ENCODE peak calls at places on chromosomes 4 and X, in nine cellular contexts. One of them, this sample, is unnamed.

GRCh38 chr4:72858328-72858727 is 211.2 kb downstream of the COX18 start:
- DNase-seq in iPS-NIHi11: no peak
- DNase-seq in memory B cell: no peak
- DNase-seq in AG10803: peak
- DNase-seq in HTR-8/SVneo: peak
- DNase-seq in Daoy: peak
- DNase-seq in breast epithelium: no peak
- DNase-seq in NCI-H1694: no peak
- DNase-seq in renal cortical epithelial cell: peak
- DNase-seq in this sample: no peak

GRCh38 chr4:97374526-97374925 is 768.8 kb downstream of the STPG2 start:
- DNase-seq in renal cortical epithelial cell: peak
- DNase-seq in Daoy: no peak
- DNase-seq in memory B cell: no peak
- DNase-seq in breast epithelium: no peak
- DNase-seq in NCI-H1694: no peak
- DNase-seq in AG10803: no peak
- DNase-seq in HTR-8/SVneo: no peak
- DNase-seq in iPS-NIHi11: no peak
- DNase-seq in this sample: no peak

GRCh38 chrX:41033299-41033698 is 51.9 kb upstream of the USP9X start:
- DNase-seq in renal cortical epithelial cell: no peak
- DNase-seq in Daoy: no peak
- DNase-seq in HTR-8/SVneo: no peak
- DNase-seq in AG10803: peak
- DNase-seq in memory B cell: no peak
- DNase-seq in breast epithelium: no peak
- DNase-seq in NCI-H1694: no peak
- DNase-seq in iPS-NIHi11: no peak
- DNase-seq in this sample: no peak

GRCh38 chrX:26783512-26784225 is 567.7 kb downstream of the MAGEB5 start:
- DNase-seq in memory B cell: no peak
- DNase-seq in renal cortical epithelial cell: peak
- DNase-seq in breast epithelium: no peak
- DNase-seq in NCI-H1694: peak
- DNase-seq in HTR-8/SVneo: peak
- DNase-seq in Daoy: no peak
- DNase-seq in AG10803: peak
- DNase-seq in iPS-NIHi11: peak
- DNase-seq in this sample: no peak

GRCh38 chr4:24511371-24512063 is 72.8 kb downstream of the DHX15 start:
- DNase-seq in iPS-NIHi11: peak
- DNase-seq in AG10803: peak
- DNase-seq in NCI-H1694: no peak
- DNase-seq in renal cortical epithelial cell: no peak
- DNase-seq in memory B cell: no peak
- DNase-seq in HTR-8/SVneo: no peak
- DNase-seq in Daoy: no peak
- DNase-seq in breast epithelium: no peak
- DNase-seq in this sample: no peak

GRCh38 chr4:142045996-142046395 is 409.6 kb downstream of the IL15 start:
- DNase-seq in HTR-8/SVneo: no peak
- DNase-seq in memory B cell: no peak
- DNase-seq in Daoy: no peak
- DNase-seq in NCI-H1694: no peak
- DNase-seq in breast epithelium: no peak
- DNase-seq in renal cortical epithelial cell: no peak
- DNase-seq in AG10803: no peak
- DNase-seq in iPS-NIHi11: no peak
- DNase-seq in this sample: no peak

GRCh38 chr4:54090804-54091623 is 8.9 kb upstream of the GSX2 start:
- DNase-seq in memory B cell: no peak
- DNase-seq in NCI-H1694: no peak
- DNase-seq in AG10803: peak
- DNase-seq in Daoy: peak
- DNase-seq in renal cortical epithelial cell: peak
- DNase-seq in iPS-NIHi11: peak
- DNase-seq in HTR-8/SVneo: no peak
- DNase-seq in breast epithelium: no peak
- DNase-seq in this sample: peak

GRCh38 chr4:169604131-169604900 is 8.1 kb downstream of the NEK1 start:
- DNase-seq in memory B cell: no peak
- DNase-seq in NCI-H1694: no peak
- DNase-seq in HTR-8/SVneo: peak
- DNase-seq in AG10803: peak
- DNase-seq in renal cortical epithelial cell: peak
- DNase-seq in Daoy: peak
- DNase-seq in iPS-NIHi11: no peak
- DNase-seq in breast epithelium: no peak
- DNase-seq in this sample: no peak

GRCh38 chr4:92303621-92304027 is at the start of gene GRID2:
- DNase-seq in breast epithelium: no peak
- DNase-seq in renal cortical epithelial cell: no peak
- DNase-seq in AG10803: no peak
- DNase-seq in HTR-8/SVneo: peak
- DNase-seq in iPS-NIHi11: peak
- DNase-seq in NCI-H1694: peak
- DNase-seq in memory B cell: no peak
- DNase-seq in Daoy: peak
- DNase-seq in this sample: no peak

GRCh38 chrX:55908685-55909212 is 191.2 kb downstream of the RRAGB start:
- DNase-seq in iPS-NIHi11: peak
- DNase-seq in breast epithelium: no peak
- DNase-seq in HTR-8/SVneo: no peak
- DNase-seq in renal cortical epithelial cell: peak
- DNase-seq in NCI-H1694: no peak
- DNase-seq in memory B cell: no peak
- DNase-seq in Daoy: no peak
- DNase-seq in AG10803: peak
- DNase-seq in this sample: no peak

GRCh38 chrX:14095702-14096101 is 66.0 kb upstream of the GEMIN8 start:
- DNase-seq in Daoy: peak
- DNase-seq in AG10803: peak
- DNase-seq in NCI-H1694: no peak
- DNase-seq in breast epithelium: no peak
- DNase-seq in HTR-8/SVneo: peak
- DNase-seq in renal cortical epithelial cell: peak
- DNase-seq in iPS-NIHi11: peak
- DNase-seq in memory B cell: peak
- DNase-seq in this sample: no peak

GRCh38 chr4:42671431-42672194 is 14.7 kb upstream of the ATP8A1 start:
- DNase-seq in NCI-H1694: no peak
- DNase-seq in AG10803: no peak
- DNase-seq in memory B cell: no peak
- DNase-seq in HTR-8/SVneo: no peak
- DNase-seq in Daoy: peak
- DNase-seq in breast epithelium: no peak
- DNase-seq in renal cortical epithelial cell: no peak
- DNase-seq in iPS-NIHi11: peak
- DNase-seq in this sample: no peak

GRCh38 chr4:81469774-81470455 is 1.8 kb downstream of the RASGEF1B start:
- DNase-seq in Daoy: no peak
- DNase-seq in NCI-H1694: no peak
- DNase-seq in iPS-NIHi11: no peak
- DNase-seq in renal cortical epithelial cell: peak
- DNase-seq in memory B cell: no peak
- DNase-seq in AG10803: no peak
- DNase-seq in HTR-8/SVneo: no peak
- DNase-seq in breast epithelium: no peak
- DNase-seq in this sample: no peak

GRCh38 chr4:1487761-1488160 is 81.5 kb upstream of the NKX1-1 start:
- DNase-seq in Daoy: no peak
- DNase-seq in NCI-H1694: no peak
- DNase-seq in HTR-8/SVneo: no peak
- DNase-seq in memory B cell: no peak
- DNase-seq in renal cortical epithelial cell: no peak
- DNase-seq in AG10803: no peak
- DNase-seq in breast epithelium: no peak
- DNase-seq in iPS-NIHi11: peak
- DNase-seq in this sample: no peak

GRCh38 chr4:156968479-156968984 is 3.1 kb downstream of the PDGFC start:
- DNase-seq in HTR-8/SVneo: peak
- DNase-seq in NCI-H1694: peak
- DNase-seq in AG10803: peak
- DNase-seq in breast epithelium: peak
- DNase-seq in memory B cell: no peak
- DNase-seq in iPS-NIHi11: peak
- DNase-seq in renal cortical epithelial cell: peak
- DNase-seq in Daoy: peak
- DNase-seq in this sample: peak

GRCh38 chrX:50903387-50904027 is 7.0 kb upstream of the BMP15 start:
- DNase-seq in memory B cell: no peak
- DNase-seq in HTR-8/SVneo: no peak
- DNase-seq in breast epithelium: no peak
- DNase-seq in iPS-NIHi11: peak
- DNase-seq in NCI-H1694: no peak
- DNase-seq in AG10803: peak
- DNase-seq in Daoy: peak
- DNase-seq in renal cortical epithelial cell: peak
- DNase-seq in this sample: no peak

GRCh38 chr4:106258145-106259045 is 57.6 kb downstream of the TBCK start:
- DNase-seq in AG10803: peak
- DNase-seq in memory B cell: no peak
- DNase-seq in HTR-8/SVneo: no peak
- DNase-seq in renal cortical epithelial cell: peak
- DNase-seq in iPS-NIHi11: no peak
- DNase-seq in Daoy: no peak
- DNase-seq in NCI-H1694: no peak
- DNase-seq in breast epithelium: no peak
- DNase-seq in this sample: no peak

GRCh38 chrX:93585661-93586060 is 87.7 kb downstream of the NAP1L3 start:
- DNase-seq in memory B cell: no peak
- DNase-seq in Daoy: no peak
- DNase-seq in NCI-H1694: no peak
- DNase-seq in iPS-NIHi11: no peak
- DNase-seq in HTR-8/SVneo: no peak
- DNase-seq in AG10803: no peak
- DNase-seq in renal cortical epithelial cell: no peak
- DNase-seq in breast epithelium: no peak
- DNase-seq in this sample: no peak

GRCh38 chrX:40174594-40175415 is 77.0 kb upstream of the BCOR start:
- DNase-seq in memory B cell: peak
- DNase-seq in breast epithelium: no peak
- DNase-seq in Daoy: peak
- DNase-seq in AG10803: peak
- DNase-seq in renal cortical epithelial cell: no peak
- DNase-seq in HTR-8/SVneo: no peak
- DNase-seq in iPS-NIHi11: no peak
- DNase-seq in NCI-H1694: peak
- DNase-seq in this sample: no peak